ENCODE peak calls at places on chromosomes 16 and 17, in four cellular contexts. One of them, this sample, is unnamed.

GRCh38 chr16:86346034-86346433 is 164.3 kb upstream of the FOXF1 start:
- DNase-seq in IMR-90: no peak
- DNase-seq in K562: no peak
- DNase-seq in GM12878: no peak
- DNase-seq in this sample: no peak

GRCh38 chr17:19238167-19238505 is 970 bp downstream of the EPN2 start:
- DNase-seq in IMR-90: no peak
- DNase-seq in K562: no peak
- DNase-seq in GM12878: no peak
- DNase-seq in this sample: peak

GRCh38 chr16:71389330-71389729 is 30.8 kb downstream of the CALB2 start:
- DNase-seq in IMR-90: no peak
- DNase-seq in K562: no peak
- DNase-seq in GM12878: no peak
- DNase-seq in this sample: no peak

GRCh38 chr16:30949655-30950515 is 1.0 kb downstream of the ORAI3 start:
- DNase-seq in IMR-90: peak
- DNase-seq in K562: peak
- DNase-seq in GM12878: peak
- DNase-seq in this sample: peak

GRCh38 chr17:31477417-31478055 is 86.1 kb downstream of the RAB11FIP4 start:
- DNase-seq in IMR-90: no peak
- DNase-seq in K562: no peak
- DNase-seq in GM12878: no peak
- DNase-seq in this sample: no peak

GRCh38 chr16:20910781-20911321 is 10.3 kb downstream of the LYRM1 start:
- DNase-seq in IMR-90: peak
- DNase-seq in K562: no peak
- DNase-seq in GM12878: no peak
- DNase-seq in this sample: no peak

GRCh38 chr17:50037321-50038107 is 18.4 kb upstream of the ITGA3 start:
- DNase-seq in IMR-90: peak
- DNase-seq in K562: no peak
- DNase-seq in GM12878: no peak
- DNase-seq in this sample: no peak

GRCh38 chr16:58128181-58128631 is 975 bp downstream of the CFAP20 start:
- DNase-seq in IMR-90: no peak
- DNase-seq in K562: no peak
- DNase-seq in GM12878: no peak
- DNase-seq in this sample: no peak

GRCh38 chr16:49015189-49015540 is 266.5 kb downstream of the CBLN1 start:
- DNase-seq in IMR-90: no peak
- DNase-seq in K562: no peak
- DNase-seq in GM12878: no peak
- DNase-seq in this sample: peak

GRCh38 chr16:66913711-66914110 is 5.0 kb downstream of the CDH16 start:
- DNase-seq in IMR-90: no peak
- DNase-seq in K562: no peak
- DNase-seq in GM12878: no peak
- DNase-seq in this sample: no peak

GRCh38 chr17:71978435-71978834 is 142.4 kb upstream of the SOX9 start:
- DNase-seq in IMR-90: no peak
- DNase-seq in K562: no peak
- DNase-seq in GM12878: no peak
- DNase-seq in this sample: no peak

GRCh38 chr16:79272141-79272577 is 328.4 kb downstream of the MAF start:
- DNase-seq in IMR-90: no peak
- DNase-seq in K562: no peak
- DNase-seq in GM12878: no peak
- DNase-seq in this sample: no peak

GRCh38 chr16:30984669-30985400 is at the start of gene HSD3B7:
- DNase-seq in IMR-90: peak
- DNase-seq in K562: peak
- DNase-seq in GM12878: no peak
- DNase-seq in this sample: peak

GRCh38 chr16:24801761-24802302 is 43.9 kb upstream of the SLC5A11 start:
- DNase-seq in IMR-90: peak
- DNase-seq in K562: no peak
- DNase-seq in GM12878: no peak
- DNase-seq in this sample: no peak

GRCh38 chr16:86101912-86102187 is 202.9 kb downstream of the IRF8 start:
- DNase-seq in IMR-90: no peak
- DNase-seq in K562: no peak
- DNase-seq in GM12878: no peak
- DNase-seq in this sample: no peak

GRCh38 chr16:70725912-70726828 is 40.3 kb upstream of the MTSS2 start:
- DNase-seq in IMR-90: peak
- DNase-seq in K562: peak
- DNase-seq in GM12878: no peak
- DNase-seq in this sample: no peak

GRCh38 chr16:87822571-87822970 is 46.7 kb downstream of the SLC7A5 start:
- DNase-seq in IMR-90: no peak
- DNase-seq in K562: no peak
- DNase-seq in GM12878: no peak
- DNase-seq in this sample: no peak

GRCh38 chr16:3774156-3774767 is 56.9 kb upstream of the TRAP1 start:
- DNase-seq in IMR-90: peak
- DNase-seq in K562: no peak
- DNase-seq in GM12878: no peak
- DNase-seq in this sample: no peak

DNA sequence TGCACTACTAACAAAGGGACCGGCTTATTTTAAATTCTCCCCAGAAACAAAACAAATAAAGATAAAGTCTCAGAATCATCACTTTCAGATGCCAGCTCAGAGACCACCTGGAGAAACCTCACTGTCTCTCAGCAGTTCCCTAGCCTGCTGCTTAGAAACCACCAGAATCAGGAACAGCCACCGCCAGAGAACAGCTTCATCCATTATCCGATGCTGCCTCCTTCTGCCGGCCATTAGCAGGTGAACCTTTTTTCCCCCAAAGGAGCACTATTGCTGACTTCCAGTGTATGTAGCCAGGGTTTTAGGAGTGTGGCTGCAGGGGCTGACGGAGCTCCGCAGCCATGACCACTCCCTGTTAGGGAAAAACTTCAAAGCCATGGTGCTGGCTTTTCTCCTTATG is 171.2 kb upstream of the DYNLRB2 start:
- DNase-seq in IMR-90: peak
- DNase-seq in K562: no peak
- DNase-seq in GM12878: no peak
- DNase-seq in this sample: peak
- TF ChIP-seq CHD1 in IMR-90: no peak
- TF ChIP-seq CHD1 in K562: no peak
- TF ChIP-seq CHD1 in GM12878: no peak
- TF ChIP-seq CHD1 in this sample: no peak

DNA sequence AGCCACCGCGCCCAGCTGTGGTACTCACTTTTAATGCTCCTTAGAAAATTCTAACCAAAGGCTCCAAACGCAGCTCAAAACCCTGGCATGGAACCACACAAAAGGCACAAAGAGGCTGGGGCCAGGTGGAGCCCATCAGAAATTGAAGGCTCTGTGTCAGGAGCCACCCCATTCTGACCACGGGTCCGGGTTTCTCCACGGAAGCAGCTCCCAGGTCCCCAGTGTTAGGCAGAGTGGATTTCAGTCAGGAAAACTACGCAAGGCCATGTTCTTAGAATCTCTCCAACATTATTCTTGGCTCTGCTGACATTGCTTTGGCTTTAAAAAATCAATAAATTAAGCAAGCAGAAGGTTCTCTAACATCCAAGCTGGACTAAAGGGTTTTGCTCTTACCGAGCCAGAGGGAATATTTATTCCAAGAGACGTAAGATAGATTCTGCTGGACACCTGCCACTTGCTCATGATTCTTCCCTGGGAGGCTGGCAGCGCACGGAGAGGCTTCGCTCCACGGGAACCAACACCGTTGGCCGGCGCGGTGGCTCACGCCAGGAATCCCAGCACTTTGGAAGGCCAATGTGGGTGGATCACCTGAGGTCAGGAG is 93.5 kb downstream of the NXN start:
- DNase-seq in IMR-90: no peak
- DNase-seq in K562: no peak
- DNase-seq in GM12878: no peak
- DNase-seq in this sample: no peak
- TF ChIP-seq CHD1 in IMR-90: no peak
- TF ChIP-seq CHD1 in K562: no peak
- TF ChIP-seq CHD1 in GM12878: no peak
- TF ChIP-seq CHD1 in this sample: no peak

GRCh38 chr17:79242873-79243602 is 168.4 kb downstream of the ENGASE start:
- DNase-seq in IMR-90: no peak
- DNase-seq in K562: no peak
- DNase-seq in GM12878: peak
- DNase-seq in this sample: no peak

GRCh38 chr17:79246226-79246794 is 171.7 kb downstream of the ENGASE start:
- DNase-seq in IMR-90: no peak
- DNase-seq in K562: no peak
- DNase-seq in GM12878: no peak
- DNase-seq in this sample: no peak

GRCh38 chr17:79243603-79243990 is 169.0 kb downstream of the ENGASE start:
- DNase-seq in IMR-90: no peak
- DNase-seq in K562: no peak
- DNase-seq in GM12878: no peak
- DNase-seq in this sample: no peak

GRCh38 chr17:79243996-79244395 is 169.4 kb downstream of the ENGASE start:
- DNase-seq in IMR-90: no peak
- DNase-seq in K562: no peak
- DNase-seq in GM12878: no peak
- DNase-seq in this sample: no peak

GRCh38 chr17:79244665-79245064 is 170.0 kb downstream of the ENGASE start:
- DNase-seq in IMR-90: no peak
- DNase-seq in K562: no peak
- DNase-seq in GM12878: no peak
- DNase-seq in this sample: no peak
- TF ChIP-seq CHD1 in IMR-90: no peak
- TF ChIP-seq CHD1 in K562: no peak
- TF ChIP-seq CHD1 in GM12878: no peak
- TF ChIP-seq CHD1 in this sample: no peak

DNA sequence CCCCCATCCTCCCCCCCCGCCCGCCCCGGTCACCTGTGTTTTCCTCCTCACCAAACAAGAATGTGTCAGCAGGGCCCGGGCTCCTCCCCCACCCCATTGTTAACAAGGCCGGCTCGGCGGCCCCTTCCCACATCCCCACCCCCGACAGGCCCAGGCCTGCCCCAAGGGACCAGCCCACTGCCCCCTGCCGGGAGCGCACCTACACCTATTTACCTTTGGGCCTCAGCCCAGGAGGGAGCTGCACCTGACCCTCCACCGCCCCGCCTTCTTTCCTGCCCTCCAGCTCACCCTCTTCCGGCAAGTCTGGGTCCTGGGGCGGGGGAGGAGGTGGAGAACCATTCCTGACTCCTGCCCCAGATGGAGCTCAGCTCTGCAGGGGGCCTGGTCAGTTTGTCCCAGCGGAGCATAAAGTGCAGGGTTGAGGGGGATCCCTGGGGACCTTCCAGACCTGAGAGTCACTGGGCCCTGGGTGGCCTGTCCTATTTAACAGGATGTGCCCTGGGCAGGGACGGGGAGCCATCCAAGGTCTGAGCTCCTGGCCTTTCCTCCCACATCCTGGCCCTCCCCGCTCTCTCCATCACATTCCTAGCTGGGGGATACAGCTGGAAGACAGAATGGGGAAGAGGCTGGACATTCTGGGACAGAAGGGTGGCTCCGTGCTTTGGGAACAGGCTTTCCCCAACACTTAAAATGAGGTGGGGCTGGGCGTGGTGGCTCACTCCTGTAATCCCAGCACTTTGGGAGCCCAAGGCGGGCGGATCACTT is 8.3 kb downstream of the FOXJ1 start:
- DNase-seq in IMR-90: no peak
- DNase-seq in K562: no peak
- DNase-seq in GM12878: no peak
- DNase-seq in this sample: peak
- TF ChIP-seq CHD1 in IMR-90: no peak
- TF ChIP-seq CHD1 in K562: no peak
- TF ChIP-seq CHD1 in GM12878: no peak
- TF ChIP-seq CHD1 in this sample: no peak

GRCh38 chr17:75517277-75517865 is 1.0 kb downstream of the TSEN54 start:
- DNase-seq in IMR-90: no peak
- DNase-seq in K562: no peak
- DNase-seq in GM12878: no peak
- DNase-seq in this sample: no peak
- TF ChIP-seq CHD1 in IMR-90: no peak
- TF ChIP-seq CHD1 in K562: no peak
- TF ChIP-seq CHD1 in GM12878: no peak
- TF ChIP-seq CHD1 in this sample: no peak

DNA sequence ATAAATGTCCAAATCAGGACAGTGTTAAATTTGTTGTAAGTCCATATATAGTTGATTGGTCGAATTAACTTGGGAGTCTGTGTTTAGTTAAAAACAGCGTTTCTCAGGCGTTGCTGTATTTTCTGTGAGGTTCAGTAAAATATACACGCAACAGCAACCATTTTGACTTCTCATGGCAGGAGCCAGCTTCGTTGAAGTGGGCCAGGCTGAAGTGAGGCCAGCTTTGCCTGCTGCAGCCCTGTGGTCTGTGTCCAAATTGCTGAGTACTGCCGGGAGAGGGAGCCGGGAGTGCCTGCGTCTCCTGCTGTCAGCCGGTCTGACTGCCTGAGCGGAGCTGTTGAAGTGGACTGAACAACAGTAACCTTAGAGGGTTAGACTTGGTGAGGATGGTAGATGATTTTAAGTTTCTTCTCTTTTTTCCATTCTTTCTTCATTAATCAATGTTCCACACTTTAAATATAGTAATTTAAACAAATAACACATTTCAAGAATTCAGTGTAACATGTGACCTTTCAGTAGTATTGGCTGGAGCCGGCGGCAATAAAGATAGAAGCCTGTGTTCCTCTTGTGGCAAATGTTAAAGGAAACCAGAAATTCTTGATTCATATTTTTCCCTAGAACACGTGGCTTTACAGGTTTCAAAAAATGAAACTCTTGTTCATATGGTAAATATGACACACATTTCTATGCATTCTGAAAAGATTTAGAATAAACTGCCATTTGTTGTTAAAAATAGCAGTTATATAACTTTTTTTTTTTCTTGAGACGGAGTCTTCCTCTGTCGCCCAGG is 37.0 kb upstream of the ZNF750 start:
- DNase-seq in IMR-90: peak
- DNase-seq in K562: peak
- DNase-seq in GM12878: no peak
- DNase-seq in this sample: no peak
- TF ChIP-seq CHD1 in IMR-90: no peak
- TF ChIP-seq CHD1 in K562: no peak
- TF ChIP-seq CHD1 in GM12878: no peak
- TF ChIP-seq CHD1 in this sample: no peak

GRCh38 chr17:78484300-78485159 is 92.7 kb downstream of the DNAH17 start:
- DNase-seq in IMR-90: no peak
- DNase-seq in K562: peak
- DNase-seq in GM12878: no peak
- DNase-seq in this sample: peak
- TF ChIP-seq CHD1 in IMR-90: no peak
- TF ChIP-seq CHD1 in K562: no peak
- TF ChIP-seq CHD1 in GM12878: no peak
- TF ChIP-seq CHD1 in this sample: no peak

This sample was measured in H1.